ENCODE peak calls at places on chromosome 14, in five cellular contexts. Z is NCI-H1436, P is breast epithelium, S is stomach, X is SHP77. U is an unnamed sample.
A peak's percentile ranks its signal among the peaks of the same experiment; 100 is the strongest.

GRCh38 chr14:81471062-81471461 is 62.6 kb downstream of the SEL1L start:
- DNase-seq in X (no peak), S (no peak), P (no peak), Z (no peak), U (no peak)

GRCh38 chr14:61322799-61323290 is 1.5 kb downstream of the PRKCH start:
- DNase-seq in S (no peak), Z (peak; percentile 34), P (no peak), X (no peak), U (peak; percentile 81)

GRCh38 chr14:34029921-34030334 is 79.1 kb upstream of the EGLN3 start:
- DNase-seq in S (peak; percentile 47), X (no peak), Z (no peak), P (no peak), U (no peak)

GRCh38 chr14:72822946-72823611 is 70.8 kb downstream of the DPF3 start:
- DNase-seq in S (no peak), X (no peak), P (no peak), Z (no peak), U (peak; percentile 42)

GRCh38 chr14:67265131-67265530 is 23.9 kb downstream of the PALS1 start:
- DNase-seq in S (no peak), P (no peak), Z (no peak), X (no peak), U (peak; percentile 66)

GRCh38 chr14:96136361-96136760 is 68.3 kb upstream of the BDKRB2 start:
- DNase-seq in P (no peak), X (peak; percentile 13), S (no peak), Z (no peak), U (peak; percentile 78)

GRCh38 chr14:91273273-91273884 is 28.9 kb upstream of the GPR68 start:
- DNase-seq in X (no peak), P (no peak), S (no peak), Z (no peak), U (no peak)

GRCh38 chr14:106790189-106791036 is 1264.0 kb downstream of the TMEM121 start:
- DNase-seq in S (peak; percentile 85), Z (peak; percentile 75), X (peak; percentile 80), P (peak; percentile 22), U (peak; percentile 17)

GRCh38 chr14:72463291-72463866 is 430.5 kb downstream of the DPF3 start:
- DNase-seq in Z (no peak), P (no peak), X (no peak), S (no peak), U (peak; percentile 90)

GRCh38 chr14:94998702-94999101 is 158.6 kb downstream of the DICER1 start:
- DNase-seq in X (no peak), Z (no peak), P (no peak), S (no peak), U (no peak)

GRCh38 chr14:93951798-93952540 is 24.4 kb downstream of the ASB2 start:
- DNase-seq in Z (no peak), S (no peak), P (no peak), X (no peak), U (no peak)

GRCh38 chr14:64761441-64762043 is 57.3 kb downstream of the PLEKHG3 start:
- DNase-seq in P (no peak), S (no peak), Z (no peak), X (peak; percentile 61), U (peak; percentile 56)

GRCh38 chr14:33671556-33671955 is 279.3 kb downstream of the EGLN3 start:
- DNase-seq in X (no peak), S (no peak), Z (no peak), P (no peak), U (no peak)

GRCh38 chr14:105478624-105479305 is 4.1 kb downstream of the CRIP2 start:
- DNase-seq in X (no peak), Z (no peak), P (no peak), S (no peak), U (no peak)

GRCh38 chr14:81303258-81303935 is 82.6 kb upstream of the GTF2A1 start:
- DNase-seq in Z (no peak), S (peak; percentile 83), X (peak; percentile 74), P (peak; percentile 62), U (peak; percentile 93)

GRCh38 chr14:22812744-22813143 is 2.5 kb downstream of the SLC7A7 start:
- DNase-seq in Z (no peak), X (no peak), P (no peak), S (no peak), U (no peak)

GRCh38 chr14:52692248-52692962 is 3.0 kb downstream of the ERO1A start:
- DNase-seq in Z (no peak), P (no peak), S (no peak), X (no peak), U (no peak)

GRCh38 chr14:99380402-99380801 is 100.3 kb downstream of the SETD3 start:
- DNase-seq in X (no peak), Z (no peak), P (no peak), S (no peak), U (no peak)

GRCh38 chr14:65927871-65928270 is 515.3 kb downstream of the FUT8 start:
- DNase-seq in X (peak; percentile 33), P (no peak), S (peak; percentile 47), Z (peak; percentile 89), U (peak; percentile 38)

GRCh38 chr14:26008290-26008689 is 589.5 kb downstream of the NOVA1 start:
- DNase-seq in X (no peak), Z (peak; percentile 1), S (no peak), P (no peak), U (no peak)

GRCh38 chr14:53391156-53391555 is 238.0 kb upstream of the DDHD1 start:
- DNase-seq in Z (no peak), S (no peak), X (no peak), P (no peak), U (no peak)

GRCh38 chr14:105053996-105054395 is 11.2 kb downstream of the GPR132 start:
- DNase-seq in S (no peak), X (no peak), P (no peak), Z (no peak), U (no peak)

GRCh38 chr14:23601845-23602180 is 23.2 kb upstream of the JPH4 start:
- DNase-seq in Z (no peak), S (no peak), X (no peak), P (no peak), U (no peak)

GRCh38 chr14:52950410-52950897 is 396 bp downstream of the FERMT2 start:
- DNase-seq in Z (no peak), S (peak; percentile 35), X (peak; percentile 67), P (peak; percentile 51), U (peak; percentile 85)

GRCh38 chr14:37593496-37594237 is 1.4 kb downstream of the FOXA1 start:
- DNase-seq in X (no peak), Z (no peak), S (no peak), P (no peak), U (no peak)

GRCh38 chr14:24441904-24442239 is 704 bp downstream of the SDR39U1 start:
- DNase-seq in S (no peak), X (peak; percentile 69), Z (no peak), P (no peak), U (no peak)

GRCh38 chr14:34713681-34714319 is 593 bp downstream of the CFL2 start:
- DNase-seq in P (peak; percentile 55), X (peak; percentile 35), Z (no peak), S (peak; percentile 27), U (peak; percentile 81)

GRCh38 chr14:68684466-68685418 is 108.1 kb downstream of the ZFP36L1 start:
- DNase-seq in X (no peak), S (no peak), Z (no peak), P (no peak), U (peak; percentile 83)

GRCh38 chr14:36582011-36582873 is at the start of gene NKX2-8:
- DNase-seq in X (no peak), S (no peak), P (no peak), Z (no peak), U (no peak)

GRCh38 chr14:55446833-55447232 is 6.4 kb upstream of the TBPL2 start:
- DNase-seq in P (no peak), Z (no peak), S (no peak), X (no peak), U (no peak)

GRCh38 chr14:91891081-91891480 is 23.7 kb upstream of the TC2N start:
- DNase-seq in X (no peak), P (no peak), S (no peak), Z (no peak), U (no peak)

GRCh38 chr14:45658917-45659299 is 405.9 kb upstream of the MIS18BP1 start:
- DNase-seq in X (no peak), Z (no peak), P (no peak), S (no peak), U (no peak)